ENCODE peak calls at places on chromosomes 2 and 18, in eight cellular contexts. O is heart right ventricle; P is HCT116; X is pancreas; T is lower lobe of right lung; N is activated naive CD4-positive, alpha-beta T cell treated with anti-CD3 and anti-CD28 coated beads, Interleukin-2, amount 50 U/mL, for 72 hours; Q is activated T-helper 17 cell treated with anti-CD3 and anti-CD28 coated beads, Interleukin-2, amount 50 U/mL, for 72 hours; R is activated naive CD8-positive, alpha-beta T cell treated with anti-CD3 and anti-CD28 coated beads, Interleukin-2, amount 10 ng/mL, durations not matched to agents 7 days and 5 days. C is an unnamed sample.

GRCh38 chr2:104852161-104852689 is 1.7 kb upstream of the POU3F3 start:
- ATAC-seq in O (peak; percentile 29), P (no peak), X (no peak), T (peak; percentile 51), N (peak; percentile 40), Q (no peak), R (no peak), C (no peak)

GRCh38 chr2:30048636-30049175 is 98.1 kb upstream of the YPEL5 start:
- ATAC-seq in O (no peak), P (no peak), X (no peak), T (no peak), N (no peak), Q (no peak), R (no peak), C (no peak)

GRCh38 chr18:79528846-79529245 is 133.1 kb downstream of the NFATC1 start:
- ATAC-seq in O (no peak), P (peak; percentile 84), X (no peak), T (peak; percentile 54), N (no peak), Q (no peak), R (no peak), C (peak; percentile 47)

GRCh38 chr2:96524482-96525210 is 11.9 kb upstream of the ARID5A start:
- ATAC-seq in O (no peak), P (no peak), X (no peak), T (no peak), N (peak; percentile 42), Q (peak; percentile 59), R (peak; percentile 7), C (no peak)

GRCh38 chr18:26460449-26461091 is 87.8 kb downstream of the KCTD1 start:
- ATAC-seq in O (peak; percentile 91), P (no peak), X (peak; percentile 89), T (peak; percentile 85), N (no peak), Q (no peak), R (no peak), C (peak; percentile 27)

GRCh38 chr2:60498176-60499081 is 55.0 kb downstream of the BCL11A start:
- ATAC-seq in O (peak; percentile 52), P (no peak), X (no peak), T (no peak), N (peak; percentile 28), Q (no peak), R (peak; percentile 33), C (no peak)

GRCh38 chr18:30359521-30359920 is 683.0 kb downstream of the DSC3 start:
- ATAC-seq in O (no peak), P (no peak), X (no peak), T (no peak), N (no peak), Q (no peak), R (no peak), C (no peak)

GRCh38 chr2:75516378-75517122 is 44.2 kb downstream of the EVA1A start:
- ATAC-seq in O (no peak), P (no peak), X (peak; percentile 91), T (peak; percentile 21), N (no peak), Q (no peak), R (no peak), C (no peak)

GRCh38 chr2:215904101-215904500 is 109.2 kb downstream of the MREG start:
- ATAC-seq in O (no peak), P (no peak), X (no peak), T (peak; percentile 48), N (no peak), Q (no peak), R (no peak), C (no peak)

GRCh38 chr2:128755693-128756371 is 437.2 kb upstream of the HS6ST1 start:
- ATAC-seq in O (no peak), P (no peak), X (peak; percentile 87), T (no peak), N (no peak), Q (no peak), R (no peak), C (no peak)

GRCh38 chr2:150296795-150297546 is 190.5 kb downstream of the RND3 start:
- ATAC-seq in O (no peak), P (no peak), X (no peak), T (no peak), N (no peak), Q (no peak), R (no peak), C (no peak)

GRCh38 chr2:143128681-143129580 is at the start of gene ARHGAP15:
- ATAC-seq in O (no peak), P (no peak), X (no peak), T (peak; percentile 83), N (peak; percentile 86), Q (peak; percentile 84), R (peak; percentile 82), C (peak; percentile 70)

GRCh38 chr2:220670461-220670979 is 901.6 kb downstream of the EPHA4 start:
- ATAC-seq in O (no peak), P (no peak), X (no peak), T (no peak), N (no peak), Q (no peak), R (no peak), C (no peak)

GRCh38 chr18:31591628-31592027 is at the start of gene TTR:
- ATAC-seq in O (no peak), P (no peak), X (peak; percentile 69), T (no peak), N (no peak), Q (no peak), R (no peak), C (no peak)

GRCh38 chr2:101921319-101921960 is 70.3 kb upstream of the IL1R2 start:
- ATAC-seq in O (no peak), P (no peak), X (no peak), T (peak; percentile 60), N (peak; percentile 49), Q (no peak), R (no peak), C (peak; percentile 37)

GRCh38 chr2:109232909-109233308 is 103.9 kb downstream of the SH3RF3 start:
- ATAC-seq in O (no peak), P (no peak), X (no peak), T (no peak), N (no peak), Q (no peak), R (no peak), C (no peak)

GRCh38 chr2:217277646-217278048 is 417.8 kb upstream of the TNP1 start:
- ATAC-seq in O (peak; percentile 84), P (no peak), X (no peak), T (peak; percentile 33), N (no peak), Q (no peak), R (no peak), C (peak; percentile 88)

GRCh38 chr2:111954602-111955332 is 56.4 kb downstream of the MERTK start:
- ATAC-seq in O (no peak), P (no peak), X (no peak), T (no peak), N (no peak), Q (no peak), R (no peak), C (no peak)

GRCh38 chr18:56001576-56001975 is 413.6 kb upstream of the TCF4 start:
- ATAC-seq in O (no peak), P (no peak), X (no peak), T (no peak), N (no peak), Q (no peak), R (no peak), C (no peak)

GRCh38 chr2:7452110-7452851 is 535.1 kb downstream of the RNF144A start:
- ATAC-seq in O (no peak), P (no peak), X (no peak), T (no peak), N (no peak), Q (no peak), R (peak; percentile 64), C (no peak)

GRCh38 chr2:3535794-3536681 is 16.7 kb upstream of the ADI1 start:
- ATAC-seq in O (peak; percentile 73), P (peak; percentile 71), X (peak; percentile 59), T (peak; percentile 86), N (peak; percentile 69), Q (peak; percentile 55), R (peak; percentile 40), C (peak; percentile 81)

GRCh38 chr2:165833156-165833555 is 39.1 kb upstream of the GALNT3 start:
- ATAC-seq in O (no peak), P (no peak), X (no peak), T (no peak), N (no peak), Q (no peak), R (no peak), C (peak; percentile 89)

GRCh38 chr2:98663521-98664090 is 55.2 kb downstream of the UNC50 start:
- ATAC-seq in O (no peak), P (no peak), X (no peak), T (peak; percentile 53), N (peak; percentile 68), Q (peak; percentile 68), R (peak; percentile 59), C (no peak)

GRCh38 chr2:180677928-180678327 is 302.5 kb upstream of the UBE2E3 start:
- ATAC-seq in O (no peak), P (no peak), X (no peak), T (no peak), N (no peak), Q (no peak), R (no peak), C (peak; percentile 74)

GRCh38 chr2:120315367-120316033 is 30.4 kb upstream of the INHBB start:
- ATAC-seq in O (no peak), P (no peak), X (no peak), T (no peak), N (no peak), Q (no peak), R (no peak), C (no peak)

GRCh38 chr2:178195390-178196166 is 1.3 kb downstream of the OSBPL6 start:
- ATAC-seq in O (no peak), P (no peak), X (no peak), T (no peak), N (no peak), Q (no peak), R (no peak), C (no peak)

GRCh38 chr2:144946263-144946662 is 426.3 kb upstream of the ZEB2 start:
- ATAC-seq in O (no peak), P (no peak), X (no peak), T (peak; percentile 83), N (no peak), Q (no peak), R (no peak), C (peak; percentile 91)

GRCh38 chr2:96897491-96898134 is 27.7 kb upstream of the SEMA4C start:
- ATAC-seq in O (no peak), P (no peak), X (no peak), T (peak; percentile 20), N (no peak), Q (no peak), R (no peak), C (peak; percentile 41)

GRCh38 chr2:227608469-227609338 is 5.9 kb downstream of the SCYGR3 start:
- ATAC-seq in O (no peak), P (no peak), X (no peak), T (peak; percentile 75), N (no peak), Q (no peak), R (no peak), C (no peak)

GRCh38 chr2:231503777-231504176 is 26.5 kb downstream of the NMUR1 start:
- ATAC-seq in O (no peak), P (no peak), X (no peak), T (no peak), N (no peak), Q (no peak), R (no peak), C (no peak)

GRCh38 chr2:112879491-112880041 is 31.4 kb upstream of the IL37 start:
- ATAC-seq in O (no peak), P (no peak), X (no peak), T (no peak), N (no peak), Q (no peak), R (no peak), C (no peak)

GRCh38 chr2:186060744-186061143 is 322.1 kb downstream of the FSIP2 start:
- ATAC-seq in O (no peak), P (no peak), X (no peak), T (no peak), N (no peak), Q (no peak), R (no peak), C (no peak)